ENCODE peak calls at places on chromosomes 12 and 14, in six cellular contexts. T is tibial nerve, Z is sigmoid colon, O is ovary, F is IMR-90, D is stomach. Y is an unnamed sample.

GRCh38 chr12:110741795-110742717 is 635 bp downstream of the PPP1CC start:
- DNase-seq in T (peak; percentile 22), F (peak; percentile 42), D (peak; percentile 28), O (no peak), Z (peak; percentile 75), Y (peak; percentile 74)

GRCh38 chr14:31387091-31387490 is 33.3 kb downstream of the HEATR5A start:
- DNase-seq in T (no peak), F (no peak), O (no peak), Z (no peak), D (no peak), Y (no peak)

GRCh38 chr12:92378682-92379479 is 233.2 kb upstream of the BTG1 start:
- DNase-seq in O (no peak), D (no peak), Z (no peak), F (no peak), T (no peak), Y (peak; percentile 96)

GRCh38 chr12:104998423-104999346 is 12.6 kb downstream of the NOPCHAP1 start:
- DNase-seq in Z (peak; percentile 60), O (no peak), D (peak; percentile 78), F (no peak), T (no peak), Y (no peak)

GRCh38 chr14:34699873-34700621 is 14.3 kb downstream of the CFL2 start:
- DNase-seq in T (no peak), Z (no peak), D (no peak), F (peak; percentile 93), O (no peak), Y (no peak)

GRCh38 chr12:47712171-47712570 is 6.3 kb upstream of the RPAP3 start:
- DNase-seq in T (no peak), O (no peak), Z (no peak), D (no peak), F (no peak), Y (no peak)

GRCh38 chr12:76921891-76922664 is 43.3 kb upstream of the CSRP2 start:
- DNase-seq in T (no peak), Z (no peak), O (no peak), D (no peak), F (no peak), Y (no peak)

GRCh38 chr12:47111392-47111778 is 31.6 kb upstream of the AMIGO2 start:
- DNase-seq in T (no peak), F (no peak), O (no peak), Z (no peak), D (no peak), Y (no peak)

GRCh38 chr12:121961195-121961879 is 42.9 kb downstream of the CFAP251 start:
- DNase-seq in F (no peak), Z (no peak), D (no peak), O (no peak), T (no peak), Y (no peak)

GRCh38 chr12:8637244-8637643 is 24.6 kb upstream of the AICDA start:
- DNase-seq in D (no peak), T (no peak), O (no peak), F (no peak), Z (no peak), Y (no peak)

GRCh38 chr12:93200291-93200917 is 177.3 kb upstream of the NUDT4 start:
- DNase-seq in F (no peak), O (no peak), T (no peak), D (no peak), Z (no peak), Y (no peak)

GRCh38 chr14:101087614-101088394 is 184.3 kb upstream of the RTL1 start:
- DNase-seq in Z (no peak), F (no peak), O (no peak), T (peak; percentile 26), D (peak; percentile 7), Y (no peak)

GRCh38 chr14:31576949-31577348 is 15.7 kb downstream of the NUBPL start:
- DNase-seq in D (no peak), T (no peak), O (no peak), Z (no peak), F (no peak), Y (no peak)

GRCh38 chr14:46405095-46405494 is 246.5 kb downstream of the RPL10L start:
- DNase-seq in D (no peak), F (no peak), Z (no peak), T (no peak), O (no peak), Y (no peak)

GRCh38 chr12:116916122-116916521 is 5.4 kb downstream of the FBXW8 start:
- DNase-seq in F (peak; percentile 60), D (no peak), O (no peak), T (no peak), Z (no peak), Y (no peak)

GRCh38 chr12:3753549-3754284 is 808 bp upstream of the CRACR2A start:
- DNase-seq in T (peak; percentile 45), D (no peak), O (peak; percentile 54), F (no peak), Z (peak; percentile 75), Y (peak; percentile 27)

GRCh38 chr12:7351177-7351576 is 47.3 kb downstream of the ACSM4 start:
- DNase-seq in D (no peak), F (no peak), T (no peak), O (no peak), Z (no peak), Y (no peak)

GRCh38 chr12:82329508-82329907 is 28.7 kb downstream of the CCDC59 start:
- DNase-seq in T (no peak), F (no peak), D (no peak), O (no peak), Z (no peak), Y (no peak)

GRCh38 chr12:116559330-116560080 is at the start of gene MAP1LC3B2:
- DNase-seq in O (peak; percentile 49), T (peak; percentile 44), D (peak; percentile 63), Z (peak; percentile 76), F (peak; percentile 39), Y (peak; percentile 96)

GRCh38 chr12:86134571-86134970 is 121.6 kb downstream of the MGAT4C start:
- DNase-seq in O (no peak), F (peak; percentile 35), T (no peak), D (no peak), Z (no peak), Y (no peak)

GRCh38 chr14:76776306-76777251 is 15.3 kb downstream of the VASH1 start:
- DNase-seq in D (no peak), F (no peak), O (no peak), Z (peak; percentile 55), T (no peak), Y (no peak)

GRCh38 chr14:72024043-72024407 is 91.8 kb downstream of the RGS6 start:
- DNase-seq in F (peak; percentile 21), T (peak; percentile 30), O (no peak), Z (no peak), D (peak; percentile 27), Y (peak; percentile 45)

GRCh38 chr14:32813401-32813800 is 125.3 kb upstream of the NPAS3 start:
- DNase-seq in Z (no peak), D (no peak), O (no peak), F (no peak), T (no peak), Y (no peak)

GRCh38 chr14:60220917-60221316 is 28.1 kb upstream of the PPM1A start:
- DNase-seq in T (no peak), F (no peak), D (no peak), O (no peak), Z (no peak), Y (no peak)

GRCh38 chr12:991350-992278 is 591 bp downstream of the ERC1 start:
- DNase-seq in D (no peak), O (peak; percentile 59), Z (no peak), T (peak; percentile 22), F (peak; percentile 29), Y (no peak)

GRCh38 chr14:89452281-89452680 is 35.2 kb upstream of the FOXN3 start:
- DNase-seq in Z (peak; percentile 36), D (no peak), T (no peak), F (no peak), O (no peak), Y (no peak)

GRCh38 chr12:13788626-13789025 is 192.8 kb downstream of the GRIN2B start:
- DNase-seq in D (no peak), F (no peak), T (no peak), O (no peak), Z (no peak), Y (no peak)

GRCh38 chr12:13790317-13790716 is 191.1 kb downstream of the GRIN2B start:
- DNase-seq in T (no peak), O (no peak), F (no peak), Z (no peak), D (no peak), Y (no peak)

GRCh38 chr12:13780453-13780852 is 200.9 kb downstream of the GRIN2B start:
- DNase-seq in T (no peak), D (no peak), Z (no peak), F (no peak), O (no peak), Y (no peak)

GRCh38 chr12:13784504-13784903 is 196.9 kb downstream of the GRIN2B start:
- DNase-seq in D (no peak), F (no peak), Z (no peak), O (no peak), T (no peak), Y (no peak)
- TF ChIP-seq POLR2A in D (no peak), F (no peak), Z (no peak), O (no peak), T (no peak), Y (no peak)

GRCh38 chr14:59187802-59188460 is 536 bp upstream of the DAAM1 start:
- DNase-seq in Z (peak; percentile 77), T (peak; percentile 24), O (peak; percentile 41), D (no peak), F (no peak), Y (peak; percentile 91)
- TF ChIP-seq POLR2A in Z (no peak), T (no peak), O (no peak), D (no peak), F (no peak), Y (peak; percentile 76)

GRCh38 chr14:102905116-102906108 is 17.1 kb upstream of the AMN start:
- DNase-seq in O (no peak), Z (no peak), T (no peak), D (no peak), F (no peak), Y (no peak)

GRCh38 chr14:102906616-102907302 is 15.7 kb upstream of the AMN start:
- DNase-seq in Z (no peak), F (no peak), T (no peak), D (no peak), O (no peak), Y (no peak)

GRCh38 chr14:102908766-102909455 is 13.6 kb upstream of the AMN start:
- DNase-seq in D (no peak), F (no peak), T (no peak), O (no peak), Z (peak; percentile 52), Y (no peak)

GRCh38 chr14:102907980-102908730 is 14.3 kb upstream of the AMN start:
- DNase-seq in Z (peak; percentile 42), T (no peak), F (no peak), O (no peak), D (no peak), Y (no peak)

DNA sequence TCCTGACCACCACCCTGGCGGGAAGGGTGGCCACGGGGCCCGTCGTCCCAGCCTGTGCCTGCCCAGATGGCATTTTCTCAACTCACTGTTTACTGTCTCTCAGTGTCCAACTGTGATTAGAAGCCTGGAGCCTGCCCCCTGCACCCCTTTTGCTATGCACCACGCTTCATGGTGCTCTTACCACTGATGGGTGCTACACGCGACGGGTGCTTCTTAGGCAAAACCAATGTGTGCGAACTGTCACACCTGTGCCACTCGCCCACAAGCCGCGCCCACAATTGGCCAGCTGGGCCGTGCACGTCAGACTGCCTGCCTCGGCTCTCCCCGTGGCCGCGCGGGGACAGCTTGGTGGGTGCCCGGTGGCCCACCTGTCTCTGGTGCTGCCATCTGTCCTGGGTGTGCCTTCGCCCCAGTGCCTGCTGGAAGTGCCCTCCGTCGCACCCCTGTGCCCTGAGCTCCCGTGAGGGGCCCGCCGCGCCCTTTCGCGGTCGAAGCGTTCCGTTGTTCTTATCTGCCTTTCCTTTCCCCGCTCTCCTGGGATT is 15.1 kb upstream of the AMN start:
- DNase-seq in Z (no peak), T (no peak), O (no peak), D (no peak), F (no peak), Y (no peak)
- TF ChIP-seq POLR2A in Z (no peak), T (no peak), O (no peak), D (no peak), F (no peak), Y (no peak)

GRCh38 chr14:87405563-87405962 is 587.4 kb downstream of the GALC start:
- DNase-seq in D (no peak), T (no peak), O (no peak), F (no peak), Z (no peak), Y (no peak)
- TF ChIP-seq POLR2A in D (no peak), T (no peak), O (no peak), F (no peak), Z (no peak), Y (no peak)